ENCODE peak calls at places on chromosomes 12 and 14, in nine cellular contexts. B is upper lobe of right lung, J is body of pancreas, I is uterus, E is upper lobe of left lung, A is fibroblast of lung, S is pancreas, Y is endothelial cell of umbilical vein, X is A673. T is an unnamed sample.
A peak's percentile ranks its signal among the peaks of the same experiment; 100 is the strongest.

GRCh38 chr12:132486168-132486567 is 3.8 kb upstream of the FBRSL1 start:
- DNase-seq in B (no peak), J (no peak), I (no peak), E (no peak), A (no peak), S (no peak), Y (no peak), X (no peak), T (no peak)

GRCh38 chr12:132597333-132598283 is 12.8 kb downstream of the LRCOL1 start:
- DNase-seq in B (no peak), J (no peak), I (no peak), E (peak; percentile 83), A (peak; percentile 62), S (no peak), Y (peak; percentile 53), X (peak; percentile 70), T (peak; percentile 34)

GRCh38 chr14:34874386-34875030 is 652 bp downstream of the BAZ1A start:
- DNase-seq in B (peak; percentile 80), J (peak; percentile 57), I (peak; percentile 30), E (peak; percentile 92), A (peak; percentile 60), S (peak; percentile 54), Y (peak; percentile 62), X (peak; percentile 68), T (peak; percentile 52)

GRCh38 chr12:130620281-130620680 is 95.8 kb downstream of the RIMBP2 start:
- DNase-seq in B (no peak), J (no peak), I (no peak), E (no peak), A (no peak), S (no peak), Y (no peak), X (no peak), T (no peak)

GRCh38 chr12:6987956-6988573 is 17.4 kb downstream of the EMG1 start:
- DNase-seq in B (peak; percentile 90), J (peak; percentile 90), I (no peak), E (peak; percentile 69), A (no peak), S (peak; percentile 82), Y (no peak), X (no peak), T (no peak)

GRCh38 chr12:123671876-123672275 is 963 bp downstream of the TCTN2 start:
- DNase-seq in B (no peak), J (no peak), I (no peak), E (no peak), A (peak; percentile 18), S (no peak), Y (no peak), X (no peak), T (no peak)

GRCh38 chr12:30191701-30192455 is 408.1 kb upstream of the TMTC1 start:
- DNase-seq in B (no peak), J (no peak), I (no peak), E (no peak), A (no peak), S (no peak), Y (peak; percentile 5), X (no peak), T (no peak)

GRCh38 chr12:52634266-52635056 is 16.1 kb upstream of the KRT73 start:
- DNase-seq in B (no peak), J (peak; percentile 66), I (no peak), E (no peak), A (no peak), S (peak; percentile 49), Y (no peak), X (no peak), T (peak; percentile 78)

GRCh38 chr14:103427485-103428443 is 42.5 kb downstream of the MARK3 start:
- DNase-seq in B (no peak), J (peak; percentile 25), I (peak; percentile 43), E (no peak), A (peak; percentile 87), S (peak; percentile 26), Y (peak; percentile 14), X (peak; percentile 89), T (peak; percentile 65)

GRCh38 chr14:85527006-85527405 is 2.9 kb upstream of the FLRT2 start:
- DNase-seq in B (no peak), J (no peak), I (no peak), E (no peak), A (peak; percentile 23), S (no peak), Y (peak; percentile 74), X (peak; percentile 35), T (no peak)

GRCh38 chr14:85527458-85527857 is 2.5 kb upstream of the FLRT2 start:
- DNase-seq in B (no peak), J (no peak), I (no peak), E (no peak), A (peak; percentile 25), S (no peak), Y (peak; percentile 83), X (peak; percentile 30), T (no peak)

GRCh38 chr14:85528882-85529585 is 910 bp upstream of the FLRT2 start:
- DNase-seq in B (peak; percentile 7), J (peak; percentile 30), I (no peak), E (no peak), A (peak; percentile 70), S (peak; percentile 45), Y (peak; percentile 83), X (peak; percentile 61), T (peak; percentile 22)

GRCh38 chr14:85529803-85530574 is at the start of gene FLRT2:
- DNase-seq in B (peak; percentile 72), J (peak; percentile 84), I (peak; percentile 30), E (peak; percentile 88), A (peak; percentile 71), S (peak; percentile 88), Y (peak; percentile 93), X (peak; percentile 88), T (peak; percentile 42)

GRCh38 chr14:85528080-85528881 is 1.7 kb upstream of the FLRT2 start:
- DNase-seq in B (peak; percentile 16), J (peak; percentile 73), I (no peak), E (no peak), A (peak; percentile 93), S (peak; percentile 66), Y (peak; percentile 94), X (peak; percentile 90), T (peak; percentile 53)
- TF ChIP-seq CTCF in B (peak; percentile 54), J (peak; percentile 63), I (peak; percentile 35), E (no peak), A (peak; percentile 79), S (peak; percentile 25), Y (peak; percentile 65), X (peak; percentile 81), T (peak; percentile 50)

DNA sequence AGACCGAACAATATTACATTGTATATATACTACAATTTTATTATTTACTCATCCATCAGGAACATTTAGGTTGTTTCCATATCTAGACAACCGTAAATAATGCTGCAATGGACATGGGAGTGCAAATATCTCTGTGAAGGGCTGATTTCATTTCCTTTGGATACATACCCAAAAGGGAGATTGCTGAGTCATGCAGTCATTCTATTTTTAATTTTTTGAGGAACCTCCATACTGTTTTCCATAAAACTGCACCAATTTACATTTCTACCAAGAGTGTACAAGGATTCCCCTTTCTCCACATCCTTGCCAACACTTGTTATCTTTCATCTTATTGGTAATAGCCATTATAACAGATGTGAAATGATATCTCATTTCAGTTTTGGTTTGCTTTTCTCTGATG is 84.7 kb downstream of the SLC41A2 start:
- DNase-seq in B (no peak), J (no peak), I (no peak), E (no peak), A (peak; percentile 22), S (no peak), Y (no peak), X (no peak), T (no peak)
- H3K27ac ChIP-seq in B (no peak overlapping the region), J (no peak overlapping the region), I (no peak overlapping the region), E (no peak overlapping the region), A (no peak overlapping the region), S (no peak overlapping the region), Y (no peak overlapping the region), X (no peak overlapping the region), T (no peak overlapping the region)

DNA sequence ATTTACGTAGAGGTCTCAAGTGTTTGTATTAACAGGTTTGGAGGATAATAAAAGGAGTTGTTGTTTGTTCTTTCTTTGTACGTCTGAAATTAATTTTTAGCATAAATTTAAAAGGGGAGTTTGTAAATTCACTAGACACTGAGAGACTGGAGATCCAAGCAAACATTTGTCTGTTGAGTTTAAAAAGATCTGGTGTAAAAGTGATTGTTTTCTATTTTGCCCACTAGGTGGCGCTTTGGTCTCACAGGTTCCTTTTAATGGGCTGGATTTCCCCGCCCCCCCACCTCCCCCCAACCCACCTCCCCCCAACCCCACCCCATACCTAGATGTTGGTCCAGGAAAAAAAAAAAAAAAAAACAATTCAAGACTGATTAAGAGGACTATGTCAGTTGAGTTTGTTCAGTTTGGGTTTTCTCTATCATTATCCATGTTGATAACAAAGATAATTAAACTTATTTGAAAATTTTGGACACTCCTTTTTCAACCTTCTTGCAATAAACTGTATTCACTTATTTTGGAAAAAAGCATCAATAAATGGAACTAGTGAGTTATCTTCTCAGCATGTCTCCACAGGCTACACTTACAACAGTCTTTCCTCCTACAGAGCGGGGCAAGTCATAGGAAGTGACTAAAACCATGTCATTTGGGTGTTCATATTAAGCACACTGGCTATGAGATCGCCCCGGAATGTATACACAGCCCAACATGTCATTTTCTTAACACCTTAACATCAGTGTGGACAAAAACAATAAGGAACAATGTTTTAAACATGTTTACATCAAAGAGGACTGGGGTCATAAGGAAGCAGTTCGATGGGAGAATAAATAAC is 841.1 kb downstream of the NRXN3 start:
- DNase-seq in B (no peak), J (peak; percentile 28), I (peak; percentile 16), E (no peak), A (peak; percentile 62), S (no peak), Y (peak; percentile 76), X (peak; percentile 46), T (no peak)
- TF ChIP-seq CTCF in B (peak; percentile 51), J (peak; percentile 45), I (peak; percentile 51), E (peak; percentile 49), A (peak; percentile 15), S (no peak), Y (no peak), X (peak; percentile 48), T (peak; percentile 44)

DNA sequence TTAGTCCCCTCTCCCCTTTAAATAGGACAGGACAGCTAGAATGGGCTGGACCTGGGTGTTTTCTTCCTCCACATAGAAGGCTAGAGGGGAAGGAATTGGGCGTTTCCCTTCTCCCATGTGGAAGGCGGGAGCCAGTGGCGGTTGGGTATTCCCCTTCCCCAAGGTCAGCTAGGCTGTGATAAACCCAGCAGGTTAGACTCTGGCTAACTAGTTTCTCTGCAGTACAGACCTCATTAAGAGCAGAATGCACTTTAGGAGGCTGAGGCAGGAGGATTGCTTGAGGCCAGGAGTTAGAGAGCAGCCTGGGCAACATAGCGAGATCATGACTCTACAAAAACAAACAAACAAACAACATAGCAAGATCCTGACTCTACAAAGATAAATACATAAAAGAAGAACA is 92.6 kb downstream of the BEGAIN start:
- DNase-seq in B (no peak), J (peak; percentile 16), I (no peak), E (no peak), A (no peak), S (peak; percentile 45), Y (no peak), X (no peak), T (no peak)
- H3K27ac ChIP-seq in B (no peak overlapping the region), J (no peak overlapping the region), I (no peak overlapping the region), E (no peak overlapping the region), A (no peak overlapping the region), S (no peak overlapping the region), Y (no peak overlapping the region), X (no peak overlapping the region), T (no peak overlapping the region)

DNA sequence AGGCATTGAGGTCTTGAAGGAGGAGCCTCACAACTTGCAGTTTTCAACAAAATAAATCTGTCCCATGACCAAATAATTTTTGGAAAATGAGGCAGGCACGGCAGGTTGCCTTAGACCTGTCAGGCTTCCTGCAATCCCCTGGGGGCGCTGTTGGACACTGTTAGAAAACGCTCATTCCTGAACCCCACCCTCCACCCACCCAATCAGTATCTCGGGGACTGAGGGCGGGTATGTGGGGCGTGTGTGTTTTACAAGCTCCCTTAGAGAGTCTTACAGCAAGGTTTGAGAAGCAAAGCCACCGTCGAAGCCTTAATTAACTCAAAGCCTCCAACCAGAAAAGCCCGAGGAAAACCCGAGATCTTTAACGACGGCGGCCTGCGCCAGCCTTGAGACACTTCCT is 122.8 kb downstream of the GLT1D1 start:
- DNase-seq in B (no peak), J (no peak), I (no peak), E (no peak), A (no peak), S (no peak), Y (no peak), X (peak; percentile 13), T (no peak)
- TF ChIP-seq CTCF in B (peak; percentile 41), J (no peak), I (no peak), E (peak; percentile 14), A (no peak), S (no peak), Y (no peak), X (peak; percentile 43), T (no peak)

T was measured in adrenal gland.